ENCODE peak calls at places on chromosomes 4 and X, in nine cellular contexts. One of them, this sample, is unnamed.

GRCh38 chrX:11704725-11705495 is 39.2 kb upstream of the ARHGAP6 start:
- DNase-seq in cardiac muscle cell: no peak
- DNase-seq in IMR-90: peak; percentile 5
- DNase-seq in fibroblast of lung: no peak
- DNase-seq in ovary: no peak
- DNase-seq in heart right ventricle: no peak
- DNase-seq in upper lobe of left lung: no peak
- DNase-seq in A549: no peak
- DNase-seq in heart left ventricle: no peak
- DNase-seq in this sample: no peak

GRCh38 chr4:54097152-54097551 is 2.8 kb upstream of the GSX2 start:
- DNase-seq in cardiac muscle cell: no peak
- DNase-seq in IMR-90: no peak
- DNase-seq in fibroblast of lung: no peak
- DNase-seq in ovary: no peak
- DNase-seq in heart right ventricle: no peak
- DNase-seq in upper lobe of left lung: no peak
- DNase-seq in A549: no peak
- DNase-seq in heart left ventricle: no peak
- DNase-seq in this sample: no peak

GRCh38 chrX:138925330-138925729 is 213.8 kb upstream of the FGF13 start:
- DNase-seq in cardiac muscle cell: no peak
- DNase-seq in IMR-90: peak; percentile 27
- DNase-seq in fibroblast of lung: peak; percentile 87
- DNase-seq in ovary: no peak
- DNase-seq in heart right ventricle: no peak
- DNase-seq in upper lobe of left lung: no peak
- DNase-seq in A549: peak; percentile 44
- DNase-seq in heart left ventricle: no peak
- DNase-seq in this sample: no peak

GRCh38 chr4:8355864-8356565 is 84.5 kb downstream of the ACOX3 start:
- DNase-seq in cardiac muscle cell: no peak
- DNase-seq in IMR-90: peak; percentile 31
- DNase-seq in fibroblast of lung: no peak
- DNase-seq in ovary: no peak
- DNase-seq in heart right ventricle: no peak
- DNase-seq in upper lobe of left lung: no peak
- DNase-seq in A549: no peak
- DNase-seq in heart left ventricle: no peak
- DNase-seq in this sample: no peak

GRCh38 chrX:29285670-29286069 is 698.4 kb downstream of the IL1RAPL1 start:
- DNase-seq in cardiac muscle cell: peak; percentile 15
- DNase-seq in IMR-90: no peak
- DNase-seq in fibroblast of lung: no peak
- DNase-seq in ovary: no peak
- DNase-seq in heart right ventricle: no peak
- DNase-seq in upper lobe of left lung: no peak
- DNase-seq in A549: no peak
- DNase-seq in heart left ventricle: no peak
- DNase-seq in this sample: no peak

GRCh38 chr4:142824368-142824767 is 21.7 kb downstream of the INPP4B start:
- DNase-seq in cardiac muscle cell: no peak
- DNase-seq in IMR-90: peak; percentile 49
- DNase-seq in fibroblast of lung: peak; percentile 32
- DNase-seq in ovary: no peak
- DNase-seq in heart right ventricle: no peak
- DNase-seq in upper lobe of left lung: no peak
- DNase-seq in A549: no peak
- DNase-seq in heart left ventricle: no peak
- DNase-seq in this sample: no peak

GRCh38 chrX:69505772-69506616 is 1.9 kb downstream of the NALF2 start:
- DNase-seq in cardiac muscle cell: no peak
- DNase-seq in IMR-90: no peak
- DNase-seq in fibroblast of lung: no peak
- DNase-seq in ovary: no peak
- DNase-seq in heart right ventricle: no peak
- DNase-seq in upper lobe of left lung: no peak
- DNase-seq in A549: no peak
- DNase-seq in heart left ventricle: no peak
- DNase-seq in this sample: no peak

GRCh38 chrX:44035576-44035975 is 62.4 kb upstream of the NDP start:
- DNase-seq in cardiac muscle cell: no peak
- DNase-seq in IMR-90: no peak
- DNase-seq in fibroblast of lung: no peak
- DNase-seq in ovary: no peak
- DNase-seq in heart right ventricle: no peak
- DNase-seq in upper lobe of left lung: no peak
- DNase-seq in A549: no peak
- DNase-seq in heart left ventricle: no peak
- DNase-seq in this sample: no peak

DNA sequence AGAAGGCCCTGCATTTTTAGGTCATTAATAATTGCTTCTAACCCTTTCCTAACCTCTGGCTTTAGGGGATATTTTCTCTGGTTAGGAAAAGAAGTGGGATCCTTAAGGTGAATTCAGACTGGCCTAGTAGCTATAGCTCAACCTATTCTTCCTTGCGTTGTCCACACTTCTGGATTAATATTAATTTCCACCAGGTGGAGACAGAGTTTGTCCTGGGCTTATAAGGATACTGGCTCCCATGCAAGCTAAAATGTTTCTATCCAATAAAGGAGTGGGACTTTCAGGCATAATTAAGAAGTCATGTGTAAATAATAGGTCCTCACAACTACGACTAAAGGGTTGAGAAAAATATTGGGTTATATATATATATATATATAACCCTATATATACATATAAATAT is 860.0 kb upstream of the POU3F4 start:
- DNase-seq in cardiac muscle cell: peak; percentile 1
- DNase-seq in IMR-90: no peak
- DNase-seq in fibroblast of lung: peak; percentile 46
- DNase-seq in ovary: no peak
- DNase-seq in heart right ventricle: no peak
- DNase-seq in upper lobe of left lung: no peak
- DNase-seq in A549: peak; percentile 1
- DNase-seq in heart left ventricle: no peak
- DNase-seq in this sample: no peak
- H3K4me3 ChIP-seq in cardiac muscle cell: no peak overlapping the region
- H3K4me3 ChIP-seq in IMR-90: no peak overlapping the region
- H3K4me3 ChIP-seq in fibroblast of lung: no peak overlapping the region
- H3K4me3 ChIP-seq in ovary: no peak overlapping the region
- H3K4me3 ChIP-seq in heart right ventricle: no peak overlapping the region
- H3K4me3 ChIP-seq in upper lobe of left lung: no peak overlapping the region
- H3K4me3 ChIP-seq in A549: no peak overlapping the region
- H3K4me3 ChIP-seq in heart left ventricle: no peak overlapping the region
- H3K4me3 ChIP-seq in this sample: no peak overlapping the region

GRCh38 chr4:112189754-112190153 is 41.8 kb upstream of the AP1AR start:
- DNase-seq in cardiac muscle cell: no peak
- DNase-seq in IMR-90: peak; percentile 12
- DNase-seq in fibroblast of lung: peak; percentile 62
- DNase-seq in ovary: no peak
- DNase-seq in heart right ventricle: no peak
- DNase-seq in upper lobe of left lung: no peak
- DNase-seq in A549: peak; percentile 26
- DNase-seq in heart left ventricle: no peak
- DNase-seq in this sample: no peak
- TF ChIP-seq CTCF in cardiac muscle cell: peak; percentile 34
- TF ChIP-seq CTCF in IMR-90: peak; percentile 23
- TF ChIP-seq CTCF in fibroblast of lung: peak; percentile 27
- TF ChIP-seq CTCF in ovary: no peak
- TF ChIP-seq CTCF in heart right ventricle: no peak
- TF ChIP-seq CTCF in upper lobe of left lung: no peak
- TF ChIP-seq CTCF in A549: peak; percentile 35
- TF ChIP-seq CTCF in heart left ventricle: peak; percentile 24
- TF ChIP-seq CTCF in this sample: no peak

DNA sequence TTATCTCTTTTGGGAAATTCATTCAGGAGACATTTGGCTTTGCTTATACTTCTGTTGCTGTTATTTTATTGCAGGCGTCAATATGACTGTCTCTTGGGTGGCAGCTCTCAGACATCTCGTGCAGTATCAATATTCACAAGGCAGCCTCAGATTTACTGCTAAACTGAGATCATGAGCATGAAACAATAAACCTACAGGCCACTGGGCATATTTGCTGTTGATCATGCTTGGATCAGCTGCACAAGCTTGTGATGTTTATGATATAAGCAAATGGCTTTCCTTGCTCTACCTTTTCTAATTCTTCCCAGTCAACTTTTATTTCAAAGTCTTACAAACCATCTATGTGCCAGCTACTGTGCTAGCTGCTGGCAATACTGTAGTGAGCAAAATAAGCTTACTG is 39.2 kb downstream of the TSPAN5 start:
- DNase-seq in cardiac muscle cell: no peak
- DNase-seq in IMR-90: no peak
- DNase-seq in fibroblast of lung: no peak
- DNase-seq in ovary: no peak
- DNase-seq in heart right ventricle: no peak
- DNase-seq in upper lobe of left lung: no peak
- DNase-seq in A549: no peak
- DNase-seq in heart left ventricle: no peak
- DNase-seq in this sample: no peak
- H3K27ac ChIP-seq in cardiac muscle cell: no peak overlapping the region
- H3K27ac ChIP-seq in IMR-90: no peak overlapping the region
- H3K27ac ChIP-seq in fibroblast of lung: no peak overlapping the region
- H3K27ac ChIP-seq in ovary: no peak overlapping the region
- H3K27ac ChIP-seq in heart right ventricle: no peak overlapping the region
- H3K27ac ChIP-seq in upper lobe of left lung: no peak overlapping the region
- H3K27ac ChIP-seq in A549: no peak overlapping the region
- H3K27ac ChIP-seq in heart left ventricle: no peak overlapping the region
- H3K27ac ChIP-seq in this sample: no peak overlapping the region

DNA sequence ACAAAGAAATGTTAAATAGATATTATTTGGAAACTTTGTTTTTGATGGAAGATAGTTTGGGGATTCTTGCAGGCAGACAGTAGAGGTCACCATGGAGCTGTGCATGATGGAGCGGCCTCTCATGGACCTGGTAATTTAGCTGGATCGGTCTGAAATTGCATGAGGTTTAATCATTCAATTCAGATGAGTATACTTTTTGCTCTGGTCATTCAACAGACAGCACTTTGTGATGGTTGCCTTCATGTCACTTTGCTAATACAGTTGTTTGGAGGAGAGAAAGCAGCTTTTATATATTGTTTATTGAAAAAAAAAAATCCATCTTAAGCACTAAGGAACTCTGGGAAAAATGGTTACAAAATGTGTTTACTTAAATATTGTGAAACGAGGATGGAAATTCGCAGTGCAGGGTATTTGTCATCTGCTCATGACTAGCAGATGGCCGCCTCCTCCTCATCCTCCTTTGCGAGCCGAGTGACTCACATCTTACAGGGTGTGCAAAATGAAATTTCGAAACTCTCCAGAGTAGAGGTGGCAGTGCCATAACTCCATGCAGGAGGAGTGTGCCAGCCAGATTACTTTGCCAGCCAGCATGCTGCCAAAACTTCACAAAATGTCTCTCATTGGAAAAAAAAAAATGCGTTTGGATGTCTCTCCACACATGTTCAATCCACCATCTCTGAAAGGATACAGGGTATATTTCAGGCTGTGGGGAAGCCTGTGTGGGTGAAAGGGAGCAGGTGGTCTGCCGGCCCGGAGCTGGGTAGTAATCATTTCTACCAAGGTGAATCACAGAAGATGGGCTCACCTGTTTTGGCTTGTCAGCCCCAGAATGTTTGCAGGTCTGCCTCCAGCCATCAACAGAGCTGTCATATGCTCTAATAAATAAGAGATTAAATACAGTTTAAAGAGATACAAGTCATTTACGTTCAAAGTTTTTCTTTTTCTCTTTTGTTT is 314.9 kb upstream of the DIPK2B start:
- DNase-seq in cardiac muscle cell: peak; percentile 26
- DNase-seq in IMR-90: peak; percentile 92
- DNase-seq in fibroblast of lung: peak; percentile 95
- DNase-seq in ovary: peak; percentile 67
- DNase-seq in heart right ventricle: peak; percentile 30
- DNase-seq in upper lobe of left lung: no peak
- DNase-seq in A549: peak; percentile 95
- DNase-seq in heart left ventricle: peak; percentile 20
- DNase-seq in this sample: peak; percentile 44
- H3K4me3 ChIP-seq in cardiac muscle cell: no peak overlapping the region
- H3K4me3 ChIP-seq in IMR-90: peak overlapping the region; percentile 23
- H3K4me3 ChIP-seq in fibroblast of lung: peak overlapping the region; percentile 32
- H3K4me3 ChIP-seq in ovary: no peak overlapping the region
- H3K4me3 ChIP-seq in heart right ventricle: no peak overlapping the region
- H3K4me3 ChIP-seq in upper lobe of left lung: no peak overlapping the region
- H3K4me3 ChIP-seq in A549: peak overlapping the region; percentile 18
- H3K4me3 ChIP-seq in heart left ventricle: no peak overlapping the region
- H3K4me3 ChIP-seq in this sample: no peak overlapping the region

GRCh38 chrX:24024819-24025740 is 1.9 kb downstream of the KLHL15 start:
- DNase-seq in cardiac muscle cell: peak; percentile 96
- DNase-seq in IMR-90: peak; percentile 89
- DNase-seq in fibroblast of lung: peak; percentile 92
- DNase-seq in ovary: peak; percentile 86
- DNase-seq in heart right ventricle: peak; percentile 89
- DNase-seq in upper lobe of left lung: peak; percentile 96
- DNase-seq in A549: peak; percentile 93
- DNase-seq in heart left ventricle: peak; percentile 89
- DNase-seq in this sample: peak; percentile 86
- TF ChIP-seq CTCF in cardiac muscle cell: no peak
- TF ChIP-seq CTCF in IMR-90: peak; percentile 53
- TF ChIP-seq CTCF in fibroblast of lung: no peak
- TF ChIP-seq CTCF in ovary: no peak
- TF ChIP-seq CTCF in heart right ventricle: peak; percentile 28
- TF ChIP-seq CTCF in upper lobe of left lung: peak; percentile 38
- TF ChIP-seq CTCF in A549: peak; percentile 44
- TF ChIP-seq CTCF in heart left ventricle: no peak
- TF ChIP-seq CTCF in this sample: no peak

DNA sequence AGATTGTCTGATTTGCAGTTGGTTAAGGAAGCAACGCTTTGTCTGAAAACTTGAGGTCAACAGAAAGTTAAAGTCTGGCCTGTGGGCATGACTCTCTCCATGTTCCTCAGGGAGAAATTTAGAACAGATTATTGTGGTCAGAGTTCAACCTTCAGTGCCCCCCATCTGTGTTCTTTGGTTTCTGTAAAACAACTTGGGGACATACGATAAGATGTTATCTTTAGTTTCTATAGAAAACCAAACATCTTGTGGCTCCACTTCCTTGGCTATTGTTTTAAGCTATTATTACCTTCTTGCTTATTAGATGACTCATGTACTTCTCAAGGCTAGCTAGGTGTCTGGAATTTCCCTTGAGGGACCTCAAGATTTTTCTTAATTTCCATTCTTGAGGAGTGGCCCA is 507.7 kb downstream of the PDHA2 start:
- DNase-seq in cardiac muscle cell: no peak
- DNase-seq in IMR-90: no peak
- DNase-seq in fibroblast of lung: no peak
- DNase-seq in ovary: no peak
- DNase-seq in heart right ventricle: no peak
- DNase-seq in upper lobe of left lung: no peak
- DNase-seq in A549: no peak
- DNase-seq in heart left ventricle: no peak
- DNase-seq in this sample: no peak
- H3K27ac ChIP-seq in cardiac muscle cell: no peak overlapping the region
- H3K27ac ChIP-seq in IMR-90: no peak overlapping the region
- H3K27ac ChIP-seq in fibroblast of lung: no peak overlapping the region
- H3K27ac ChIP-seq in ovary: no peak overlapping the region
- H3K27ac ChIP-seq in heart right ventricle: no peak overlapping the region
- H3K27ac ChIP-seq in upper lobe of left lung: no peak overlapping the region
- H3K27ac ChIP-seq in A549: no peak overlapping the region
- H3K27ac ChIP-seq in heart left ventricle: no peak overlapping the region
- H3K27ac ChIP-seq in this sample: no peak overlapping the region

This sample was measured in colonic mucosa.